ENCODE peak calls at places on chromosome 9, in eight cellular contexts. C, X, N, A, R, K, D and B are unnamed samples.

GRCh38 chr9:69771775-69772418 is 12.1 kb upstream of the PTAR1 start:
- DNase-seq in N (no peak), C (no peak), K (no peak), R (no peak), D (no peak), A (no peak), X (no peak), B (no peak)

GRCh38 chr9:137295313-137296213 is 6.5 kb downstream of the NRARP start:
- DNase-seq in N (no peak), A (peak; percentile 91), K (no peak), D (peak; percentile 89), C (no peak), R (peak; percentile 47), X (peak; percentile 62), B (no peak)

GRCh38 chr9:27460225-27461023 is 63.7 kb upstream of the IFNK start:
- DNase-seq in D (no peak), C (no peak), N (no peak), R (peak; percentile 68), K (peak; percentile 37), A (peak; percentile 30), X (no peak), B (no peak)

GRCh38 chr9:132451276-132451675 is 41.3 kb downstream of the CFAP77 start:
- DNase-seq in K (no peak), X (no peak), C (no peak), A (no peak), R (no peak), D (peak; percentile 16), N (no peak), B (no peak)

GRCh38 chr9:101138516-101138915 is 110.0 kb downstream of the PLPPR1 start:
- DNase-seq in C (no peak), A (no peak), D (no peak), X (no peak), R (no peak), K (no peak), N (no peak), B (no peak)

GRCh38 chr9:135507104-135508035 is 6.9 kb downstream of the MRPS2 start:
- DNase-seq in D (peak; percentile 68), K (no peak), C (peak; percentile 13), A (no peak), R (no peak), X (no peak), N (peak; percentile 44), B (no peak)

GRCh38 chr9:76475691-76476090 is 16.7 kb downstream of the GCNT1 start:
- DNase-seq in K (no peak), R (no peak), X (no peak), A (no peak), C (no peak), N (no peak), D (no peak), B (no peak)

GRCh38 chr9:135680091-135680490 is 17.0 kb downstream of the LCN9 start:
- DNase-seq in K (no peak), N (no peak), R (no peak), X (no peak), C (no peak), D (no peak), A (no peak), B (no peak)

GRCh38 chr9:129341197-129341990 is 163.3 kb upstream of the IER5L start:
- DNase-seq in C (no peak), A (no peak), N (no peak), X (no peak), R (no peak), K (no peak), D (no peak), B (no peak)

GRCh38 chr9:125189361-125190289 is at the start of gene PPP6C:
- DNase-seq in K (peak; percentile 76), A (peak; percentile 96), C (peak; percentile 98), N (peak; percentile 96), D (peak; percentile 99), R (peak; percentile 97), X (peak; percentile 98), B (peak; percentile 99)

GRCh38 chr9:118929317-118929716 is 439.9 kb downstream of the BRINP1 start:
- DNase-seq in D (no peak), N (no peak), C (no peak), A (no peak), K (no peak), R (no peak), X (no peak), B (peak; percentile 41)

DNA sequence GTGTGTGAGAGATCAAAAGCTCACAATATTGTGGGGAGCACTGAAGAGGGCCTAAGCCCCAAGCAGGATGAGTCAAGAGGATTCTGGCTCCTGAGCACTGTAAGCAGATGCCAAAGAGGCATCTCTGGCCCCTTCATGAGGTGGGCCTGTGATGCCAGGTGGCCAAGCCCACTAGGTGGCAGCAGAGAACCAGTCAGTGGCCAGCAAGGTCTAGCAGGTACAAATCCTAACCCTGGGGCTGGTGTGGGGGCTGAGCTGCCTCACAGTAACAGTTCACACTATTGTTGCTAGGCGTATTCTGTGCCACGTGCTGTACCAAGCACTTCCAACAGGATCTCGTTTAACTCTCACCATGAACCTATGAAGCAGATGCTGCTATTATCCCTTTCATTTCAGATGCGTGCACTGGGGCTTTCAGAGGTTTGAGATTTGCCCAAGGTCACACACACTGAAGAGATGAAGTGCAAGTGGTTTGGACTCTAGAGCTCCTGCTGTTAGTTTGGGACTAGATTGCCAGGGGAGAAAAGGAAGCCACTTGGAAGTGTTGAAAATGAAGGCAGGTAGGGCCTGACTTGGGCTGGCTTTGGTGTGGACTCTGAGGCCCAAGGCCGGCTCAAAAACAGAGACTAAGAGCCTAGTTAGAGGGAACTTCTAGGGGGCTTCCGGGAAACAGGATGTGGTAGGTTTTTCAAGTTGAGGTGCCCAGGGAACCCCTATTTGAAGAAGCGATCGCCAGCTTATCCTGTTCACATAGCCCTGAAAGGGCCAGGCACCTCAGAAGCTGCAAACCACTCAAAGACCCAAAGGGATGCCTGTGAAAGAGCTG is 4.4 kb upstream of the MLANA start:
- DNase-seq in K (peak; percentile 40), R (peak; percentile 89), N (peak; percentile 64), C (peak; percentile 77), D (peak; percentile 90), A (peak; percentile 67), X (peak; percentile 73), B (peak; percentile 73)
- TF ChIP-seq POLR2A in K (no peak), R (no peak), N (no peak), C (no peak), D (no peak), A (no peak), X (no peak), B (no peak)

GRCh38 chr9:32384002-32384363 is 460 bp upstream of the ACO1 start:
- DNase-seq in R (no peak), A (no peak), D (no peak), N (no peak), C (no peak), K (no peak), X (no peak), B (no peak)

GRCh38 chr9:32385135-32385884 is 867 bp downstream of the ACO1 start:
- DNase-seq in R (no peak), K (no peak), N (no peak), C (no peak), A (no peak), D (no peak), X (no peak), B (no peak)

GRCh38 chr9:32385885-32386283 is 1.4 kb downstream of the ACO1 start:
- DNase-seq in N (no peak), X (no peak), R (no peak), D (no peak), C (no peak), A (no peak), K (no peak), B (no peak)

GRCh38 chr9:32382582-32383320 is 1.7 kb upstream of the ACO1 start:
- DNase-seq in C (no peak), A (no peak), K (no peak), D (no peak), R (no peak), X (no peak), N (no peak), B (no peak)

GRCh38 chr9:32384364-32385134 is at the start of gene ACO1:
- DNase-seq in K (peak; percentile 28), C (peak; percentile 96), R (peak; percentile 95), A (peak; percentile 83), N (peak; percentile 76), D (peak; percentile 96), X (peak; percentile 95), B (peak; percentile 71)
- TF ChIP-seq POLR2A in K (peak; percentile 82), C (peak; percentile 97), R (peak; percentile 69), A (no peak), N (no peak), D (no peak), X (peak; percentile 81), B (peak; percentile 89)

GRCh38 chr9:113057193-113057592 is 669 bp upstream of the ZFP37 start:
- DNase-seq in N (no peak), D (no peak), A (no peak), X (no peak), C (no peak), R (no peak), K (no peak), B (no peak)

DNA sequence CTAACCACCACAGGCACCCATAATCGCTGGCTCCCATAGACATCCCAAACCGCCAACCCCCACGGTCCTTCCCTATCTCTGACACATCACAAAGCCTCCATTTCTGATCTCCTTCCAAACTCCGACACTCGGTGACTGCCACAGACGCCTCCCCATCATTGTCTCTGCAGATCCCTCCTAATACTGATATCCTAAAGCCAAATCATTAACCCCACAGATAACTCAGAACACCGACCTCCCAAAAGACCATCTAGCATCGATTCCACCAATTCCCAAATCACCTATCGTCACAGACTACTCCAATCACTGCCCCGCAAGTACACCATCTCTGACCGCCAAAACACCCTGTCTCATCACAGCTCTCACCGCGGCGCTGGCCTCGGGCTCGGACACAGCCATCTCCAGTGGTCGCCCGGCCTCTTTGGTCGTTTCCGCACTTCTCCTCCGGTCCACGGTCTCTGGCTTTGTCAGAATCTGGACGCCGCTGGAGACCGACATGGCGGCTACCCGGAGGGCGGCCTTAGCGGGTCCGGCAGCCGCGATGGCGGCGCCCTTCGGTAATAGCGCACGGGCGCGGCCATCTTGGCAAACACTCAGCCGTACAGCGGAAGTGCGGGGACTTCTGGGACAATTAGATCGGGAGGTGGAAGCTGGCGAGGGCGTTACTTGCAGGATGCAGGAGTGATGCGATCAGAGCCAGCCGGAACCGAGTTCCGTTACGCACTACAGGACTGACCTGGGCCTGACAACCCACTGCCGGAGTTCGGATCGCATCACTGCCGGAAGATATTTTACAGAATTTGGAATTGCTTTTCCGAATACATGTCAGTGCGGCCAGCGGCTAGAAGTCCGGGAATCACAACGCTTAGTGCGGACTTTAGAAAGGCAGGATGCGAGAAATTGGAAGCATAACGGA is at the start of gene ZFP37:
- DNase-seq in C (peak; percentile 81), K (peak; percentile 1), N (peak; percentile 88), R (no peak), A (peak; percentile 64), X (peak; percentile 90), D (peak; percentile 93), B (peak; percentile 93)
- TF ChIP-seq POLR2A in C (peak; percentile 36), K (peak; percentile 75), N (peak; percentile 10), R (no peak), A (peak; percentile 36), X (no peak), D (no peak), B (peak; percentile 47)

DNA sequence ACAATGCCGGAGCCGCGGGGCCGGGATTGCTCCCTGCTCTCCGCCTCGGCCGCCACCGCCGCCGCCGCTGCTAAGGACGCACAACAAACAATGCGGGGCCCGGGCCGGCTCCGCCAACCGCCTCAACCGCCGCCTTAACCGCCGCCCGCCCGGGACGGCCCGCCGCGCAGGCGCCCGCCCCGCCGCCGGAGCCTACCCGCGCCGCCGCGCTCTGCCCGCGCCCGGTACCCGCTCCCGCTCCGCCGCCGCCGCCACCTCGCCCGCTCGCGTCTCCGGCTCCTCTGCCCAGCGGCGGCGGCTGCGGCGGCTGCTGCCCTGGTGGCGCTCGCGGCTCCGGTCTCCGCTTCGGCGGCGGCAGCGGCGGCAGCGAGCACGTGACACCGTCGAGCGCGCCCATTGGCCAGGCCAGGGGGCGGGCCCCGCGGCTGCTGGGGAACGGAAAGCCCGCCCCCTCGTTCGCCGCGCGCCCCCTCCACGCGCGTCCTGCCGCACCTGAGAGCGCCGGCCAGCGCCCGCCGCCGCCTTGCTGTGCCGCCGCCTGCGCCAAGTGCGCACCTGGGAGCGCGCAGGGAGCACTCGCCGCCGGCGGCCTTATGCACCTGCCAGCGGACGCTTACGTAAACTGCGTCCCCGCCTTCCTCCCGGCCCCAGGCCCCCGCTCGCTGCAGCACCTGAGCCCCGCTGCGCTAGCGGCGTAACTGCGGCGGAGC is at the start of gene STRBP:
- DNase-seq in R (peak; percentile 89), A (peak; percentile 92), N (peak; percentile 88), K (peak; percentile 50), X (peak; percentile 94), D (peak; percentile 98), C (peak; percentile 95), B (peak; percentile 99)
- TF ChIP-seq POLR2A in R (no peak), A (no peak), N (no peak), K (peak; percentile 69), X (no peak), D (no peak), C (peak; percentile 72), B (peak; percentile 69)